ENCODE peak calls at places on chromosomes 7 and 10, in seven cellular contexts. One of them, this sample, is unnamed.

GRCh38 chr10:102815790-102816549 is 21.2 kb downstream of the CYP17A1 start:
- DNase-seq in C1 segment of cervical spinal cord: no peak
- DNase-seq in heart right ventricle: peak; percentile 44
- DNase-seq in NCI-H2029 treated with DMSO at 0.1 percent for 48 hours: no peak
- DNase-seq in NCI-H345: no peak
- DNase-seq in HCEC 1CT: peak; percentile 81
- DNase-seq in tibial nerve: peak; percentile 32
- DNase-seq in this sample: peak; percentile 53

GRCh38 chr10:114437456-114438292 is 33.4 kb upstream of the AFAP1L2 start:
- DNase-seq in C1 segment of cervical spinal cord: no peak
- DNase-seq in heart right ventricle: no peak
- DNase-seq in NCI-H2029 treated with DMSO at 0.1 percent for 48 hours: no peak
- DNase-seq in NCI-H345: no peak
- DNase-seq in HCEC 1CT: peak; percentile 23
- DNase-seq in tibial nerve: no peak
- DNase-seq in this sample: peak; percentile 5

GRCh38 chr7:5591547-5591899 is 167.9 kb upstream of the TNRC18 start:
- DNase-seq in C1 segment of cervical spinal cord: no peak
- DNase-seq in heart right ventricle: no peak
- DNase-seq in NCI-H2029 treated with DMSO at 0.1 percent for 48 hours: no peak
- DNase-seq in NCI-H345: no peak
- DNase-seq in HCEC 1CT: peak; percentile 70
- DNase-seq in tibial nerve: no peak
- DNase-seq in this sample: peak; percentile 92

GRCh38 chr10:114271014-114271778 is 32.1 kb downstream of the VWA2 start:
- DNase-seq in C1 segment of cervical spinal cord: no peak
- DNase-seq in heart right ventricle: no peak
- DNase-seq in NCI-H2029 treated with DMSO at 0.1 percent for 48 hours: no peak
- DNase-seq in NCI-H345: no peak
- DNase-seq in HCEC 1CT: no peak
- DNase-seq in tibial nerve: no peak
- DNase-seq in this sample: peak; percentile 13

GRCh38 chr7:107597582-107597916 is 17.5 kb downstream of the BCAP29 start:
- DNase-seq in C1 segment of cervical spinal cord: no peak
- DNase-seq in heart right ventricle: no peak
- DNase-seq in NCI-H2029 treated with DMSO at 0.1 percent for 48 hours: no peak
- DNase-seq in NCI-H345: no peak
- DNase-seq in HCEC 1CT: no peak
- DNase-seq in tibial nerve: no peak
- DNase-seq in this sample: no peak

GRCh38 chr10:66837990-66838389 is 87.8 kb upstream of the LRRTM3 start:
- DNase-seq in C1 segment of cervical spinal cord: no peak
- DNase-seq in heart right ventricle: no peak
- DNase-seq in NCI-H2029 treated with DMSO at 0.1 percent for 48 hours: no peak
- DNase-seq in NCI-H345: no peak
- DNase-seq in HCEC 1CT: no peak
- DNase-seq in tibial nerve: no peak
- DNase-seq in this sample: peak; percentile 77

GRCh38 chr10:51485668-51486067 is 213.7 kb downstream of the CSTF2T start:
- DNase-seq in C1 segment of cervical spinal cord: no peak
- DNase-seq in heart right ventricle: no peak
- DNase-seq in NCI-H2029 treated with DMSO at 0.1 percent for 48 hours: no peak
- DNase-seq in NCI-H345: no peak
- DNase-seq in HCEC 1CT: no peak
- DNase-seq in tibial nerve: no peak
- DNase-seq in this sample: no peak

GRCh38 chr7:11120068-11120664 is 146.5 kb downstream of the PHF14 start:
- DNase-seq in C1 segment of cervical spinal cord: no peak
- DNase-seq in heart right ventricle: no peak
- DNase-seq in NCI-H2029 treated with DMSO at 0.1 percent for 48 hours: no peak
- DNase-seq in NCI-H345: no peak
- DNase-seq in HCEC 1CT: no peak
- DNase-seq in tibial nerve: no peak
- DNase-seq in this sample: no peak

GRCh38 chr7:141115949-141116348 is 42.1 kb downstream of the TMEM178B start:
- DNase-seq in C1 segment of cervical spinal cord: no peak
- DNase-seq in heart right ventricle: no peak
- DNase-seq in NCI-H2029 treated with DMSO at 0.1 percent for 48 hours: peak; percentile 86
- DNase-seq in NCI-H345: peak; percentile 95
- DNase-seq in HCEC 1CT: no peak
- DNase-seq in tibial nerve: no peak
- DNase-seq in this sample: no peak

GRCh38 chr10:77874872-77875271 is 51.7 kb downstream of the DLG5 start:
- DNase-seq in C1 segment of cervical spinal cord: no peak
- DNase-seq in heart right ventricle: no peak
- DNase-seq in NCI-H2029 treated with DMSO at 0.1 percent for 48 hours: no peak
- DNase-seq in NCI-H345: no peak
- DNase-seq in HCEC 1CT: no peak
- DNase-seq in tibial nerve: no peak
- DNase-seq in this sample: no peak

GRCh38 chr7:66696774-66697191 is 43.8 kb upstream of the RABGEF1 start:
- DNase-seq in C1 segment of cervical spinal cord: no peak
- DNase-seq in heart right ventricle: peak; percentile 35
- DNase-seq in NCI-H2029 treated with DMSO at 0.1 percent for 48 hours: no peak
- DNase-seq in NCI-H345: no peak
- DNase-seq in HCEC 1CT: peak; percentile 25
- DNase-seq in tibial nerve: peak; percentile 26
- DNase-seq in this sample: peak; percentile 10

GRCh38 chr10:15439381-15439837 is 68.3 kb upstream of the FAM171A1 start:
- DNase-seq in C1 segment of cervical spinal cord: no peak
- DNase-seq in heart right ventricle: peak; percentile 52
- DNase-seq in NCI-H2029 treated with DMSO at 0.1 percent for 48 hours: no peak
- DNase-seq in NCI-H345: no peak
- DNase-seq in HCEC 1CT: no peak
- DNase-seq in tibial nerve: no peak
- DNase-seq in this sample: no peak

This sample was measured in foreskin fibroblast.